ENCODE peak calls at places on chromosome 22, in four cellular contexts. One of them, this sample, is unnamed.

GRCh38 chr22:39178206-39179111 is 26.0 kb upstream of the CBX7 start:
- DNase-seq in spleen: peak
- DNase-seq in fibroblast of villous mesenchyme: peak
- DNase-seq in transverse colon: no peak
- DNase-seq in this sample: no peak

GRCh38 chr22:45207981-45208664 is 32.6 kb downstream of the KIAA0930 start:
- DNase-seq in spleen: peak
- DNase-seq in transverse colon: no peak
- DNase-seq in fibroblast of villous mesenchyme: no peak
- DNase-seq in this sample: peak

GRCh38 chr22:23070418-23071162 is at the start of gene GNAZ:
- DNase-seq in spleen: peak
- DNase-seq in transverse colon: no peak
- DNase-seq in fibroblast of villous mesenchyme: no peak
- DNase-seq in this sample: no peak

GRCh38 chr22:19929586-19930302 is 11.8 kb upstream of the COMT start:
- DNase-seq in spleen: peak
- DNase-seq in transverse colon: no peak
- DNase-seq in fibroblast of villous mesenchyme: no peak
- DNase-seq in this sample: no peak

GRCh38 chr22:49328630-49329405 is 498.9 kb downstream of the BRD1 start:
- DNase-seq in transverse colon: no peak
- DNase-seq in fibroblast of villous mesenchyme: no peak
- DNase-seq in spleen: peak
- DNase-seq in this sample: no peak

GRCh38 chr22:41009222-41009948 is 58.2 kb downstream of the RBX1 start:
- DNase-seq in fibroblast of villous mesenchyme: peak
- DNase-seq in transverse colon: no peak
- DNase-seq in spleen: no peak
- DNase-seq in this sample: peak

GRCh38 chr22:27412866-27413445 is 388.6 kb downstream of the MN1 start:
- DNase-seq in spleen: peak
- DNase-seq in fibroblast of villous mesenchyme: no peak
- DNase-seq in transverse colon: no peak
- DNase-seq in this sample: peak

GRCh38 chr22:24155597-24156145 is 25.6 kb upstream of the SUSD2 start:
- DNase-seq in fibroblast of villous mesenchyme: peak
- DNase-seq in spleen: peak
- DNase-seq in transverse colon: peak
- DNase-seq in this sample: peak

GRCh38 chr22:50578776-50579310 is 616 bp upstream of the CPT1B start:
- DNase-seq in fibroblast of villous mesenchyme: no peak
- DNase-seq in spleen: no peak
- DNase-seq in transverse colon: no peak
- DNase-seq in this sample: no peak

GRCh38 chr22:19853879-19854777 is 546 bp downstream of the GNB1L start:
- DNase-seq in spleen: peak
- DNase-seq in fibroblast of villous mesenchyme: peak
- DNase-seq in transverse colon: no peak
- DNase-seq in this sample: no peak

GRCh38 chr22:37263966-37264887 is 18.1 kb upstream of the CYTH4 start:
- DNase-seq in spleen: peak
- DNase-seq in transverse colon: no peak
- DNase-seq in fibroblast of villous mesenchyme: no peak
- DNase-seq in this sample: peak

GRCh38 chr22:48821346-48822186 is 1006.1 kb downstream of the BRD1 start:
- DNase-seq in spleen: peak
- DNase-seq in transverse colon: no peak
- DNase-seq in fibroblast of villous mesenchyme: no peak
- DNase-seq in this sample: no peak

GRCh38 chr22:50439314-50440250 is 35.3 kb downstream of the SBF1 start:
- DNase-seq in transverse colon: no peak
- DNase-seq in fibroblast of villous mesenchyme: no peak
- DNase-seq in spleen: no peak
- DNase-seq in this sample: no peak

GRCh38 chr22:38017272-38017920 is 33.0 kb upstream of the SOX10 start:
- DNase-seq in fibroblast of villous mesenchyme: peak
- DNase-seq in transverse colon: peak
- DNase-seq in spleen: no peak
- DNase-seq in this sample: peak

GRCh38 chr22:24331468-24332440 is 61.1 kb downstream of the SPECC1L start:
- DNase-seq in spleen: no peak
- DNase-seq in transverse colon: no peak
- DNase-seq in fibroblast of villous mesenchyme: peak
- DNase-seq in this sample: no peak

GRCh38 chr22:44809456-44809855 is 57.1 kb downstream of the ARHGAP8 start:
- DNase-seq in spleen: peak
- DNase-seq in fibroblast of villous mesenchyme: no peak
- DNase-seq in transverse colon: no peak
- DNase-seq in this sample: no peak

GRCh38 chr22:27378994-27379393 is 422.6 kb downstream of the MN1 start:
- DNase-seq in transverse colon: no peak
- DNase-seq in spleen: no peak
- DNase-seq in fibroblast of villous mesenchyme: no peak
- DNase-seq in this sample: no peak

DNA sequence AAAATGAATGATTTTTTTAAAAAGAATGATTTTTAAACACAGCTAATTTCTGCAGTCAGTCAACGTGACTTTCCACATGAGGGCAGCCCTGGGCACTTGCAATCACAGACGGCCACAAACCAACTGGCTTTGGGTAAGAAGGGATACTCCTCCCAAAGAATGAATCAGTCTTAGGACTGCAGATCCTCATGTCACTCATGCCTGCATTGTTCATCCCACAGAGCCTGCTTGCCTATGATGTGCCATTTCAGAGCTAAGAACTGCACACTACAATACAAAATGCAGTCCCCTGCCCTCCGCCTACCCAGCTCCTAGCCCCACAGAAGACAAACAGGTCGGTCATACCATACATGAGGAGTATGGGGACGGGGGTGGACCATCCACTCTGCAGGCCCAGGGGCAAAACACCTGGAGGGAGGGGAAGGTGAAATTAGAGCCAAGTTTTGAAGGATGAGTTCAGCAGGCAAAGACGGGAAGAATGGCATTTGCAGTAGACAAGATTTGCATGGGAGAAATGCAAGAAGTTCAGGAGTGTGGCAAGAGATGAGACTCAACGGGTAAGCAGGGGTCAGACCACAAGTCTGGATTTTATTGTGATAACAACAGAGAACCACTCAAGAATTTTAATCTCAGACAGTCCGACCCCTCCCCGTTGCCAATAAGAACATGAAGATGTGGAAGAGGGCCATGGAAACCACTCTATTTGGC is 24.7 kb downstream of the PACSIN2 start:
- DNase-seq in fibroblast of villous mesenchyme: peak
- DNase-seq in transverse colon: peak
- DNase-seq in spleen: no peak
- DNase-seq in this sample: peak
- TF ChIP-seq CTCF in fibroblast of villous mesenchyme: peak
- TF ChIP-seq CTCF in transverse colon: no peak
- TF ChIP-seq CTCF in spleen: no peak
- TF ChIP-seq CTCF in this sample: peak

GRCh38 chr22:46673677-46674236 is 53.6 kb downstream of the GRAMD4 start:
- DNase-seq in spleen: no peak
- DNase-seq in transverse colon: no peak
- DNase-seq in fibroblast of villous mesenchyme: no peak
- DNase-seq in this sample: no peak
- H3K4me3 ChIP-seq in spleen: peak
- H3K4me3 ChIP-seq in transverse colon: no peak
- H3K4me3 ChIP-seq in fibroblast of villous mesenchyme: no peak
- H3K4me3 ChIP-seq in this sample: no peak

GRCh38 chr22:32951081-32951806 is 106.9 kb downstream of the SYN3 start:
- DNase-seq in transverse colon: no peak
- DNase-seq in fibroblast of villous mesenchyme: peak
- DNase-seq in spleen: no peak
- DNase-seq in this sample: no peak
- TF ChIP-seq CTCF in transverse colon: no peak
- TF ChIP-seq CTCF in fibroblast of villous mesenchyme: no peak
- TF ChIP-seq CTCF in spleen: no peak
- TF ChIP-seq CTCF in this sample: no peak

GRCh38 chr22:20955548-20955947 is 11.5 kb upstream of the AIFM3 start:
- DNase-seq in fibroblast of villous mesenchyme: no peak
- DNase-seq in transverse colon: no peak
- DNase-seq in spleen: peak
- DNase-seq in this sample: no peak
- H3K4me3 ChIP-seq in fibroblast of villous mesenchyme: no peak
- H3K4me3 ChIP-seq in transverse colon: no peak
- H3K4me3 ChIP-seq in spleen: no peak
- H3K4me3 ChIP-seq in this sample: no peak

DNA sequence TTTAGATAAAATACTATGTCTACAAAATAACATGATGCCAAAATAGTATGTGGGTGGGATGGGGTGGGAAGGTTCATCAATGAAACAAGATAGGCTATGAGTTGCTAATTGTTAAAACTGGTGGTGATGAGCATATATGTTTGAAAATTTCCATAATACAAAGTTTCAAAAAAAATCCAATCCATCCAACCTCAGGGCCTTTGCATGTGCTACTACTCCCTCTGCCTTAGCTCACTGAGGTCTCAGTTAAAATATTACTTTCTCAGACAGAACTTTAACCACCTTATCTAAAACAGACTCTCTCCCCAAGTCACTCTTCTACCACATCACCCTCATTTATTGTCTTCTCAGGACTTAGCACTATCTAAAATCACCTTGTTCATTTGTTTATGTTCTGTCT is 201.1 kb downstream of the TTC28 start:
- DNase-seq in transverse colon: no peak
- DNase-seq in fibroblast of villous mesenchyme: no peak
- DNase-seq in spleen: no peak
- DNase-seq in this sample: no peak
- TF ChIP-seq CTCF in transverse colon: no peak
- TF ChIP-seq CTCF in fibroblast of villous mesenchyme: no peak
- TF ChIP-seq CTCF in spleen: no peak
- TF ChIP-seq CTCF in this sample: no peak

GRCh38 chr22:31126128-31126868 is 3.5 kb downstream of the INPP5J start:
- DNase-seq in spleen: peak
- DNase-seq in transverse colon: no peak
- DNase-seq in fibroblast of villous mesenchyme: no peak
- DNase-seq in this sample: no peak

GRCh38 chr22:31128156-31128555 is 5.4 kb downstream of the INPP5J start:
- DNase-seq in transverse colon: no peak
- DNase-seq in fibroblast of villous mesenchyme: no peak
- DNase-seq in spleen: peak
- DNase-seq in this sample: no peak

GRCh38 chr22:31126869-31127175 is 4.1 kb downstream of the INPP5J start:
- DNase-seq in spleen: peak
- DNase-seq in transverse colon: no peak
- DNase-seq in fibroblast of villous mesenchyme: no peak
- DNase-seq in this sample: no peak

GRCh38 chr22:31125521-31126117 is 2.9 kb downstream of the INPP5J start:
- DNase-seq in spleen: peak
- DNase-seq in transverse colon: no peak
- DNase-seq in fibroblast of villous mesenchyme: no peak
- DNase-seq in this sample: no peak

GRCh38 chr22:31127181-31127772 is 4.5 kb downstream of the INPP5J start:
- DNase-seq in transverse colon: no peak
- DNase-seq in fibroblast of villous mesenchyme: no peak
- DNase-seq in spleen: peak
- DNase-seq in this sample: no peak
- H3K4me3 ChIP-seq in transverse colon: no peak
- H3K4me3 ChIP-seq in fibroblast of villous mesenchyme: no peak
- H3K4me3 ChIP-seq in spleen: no peak
- H3K4me3 ChIP-seq in this sample: no peak

DNA sequence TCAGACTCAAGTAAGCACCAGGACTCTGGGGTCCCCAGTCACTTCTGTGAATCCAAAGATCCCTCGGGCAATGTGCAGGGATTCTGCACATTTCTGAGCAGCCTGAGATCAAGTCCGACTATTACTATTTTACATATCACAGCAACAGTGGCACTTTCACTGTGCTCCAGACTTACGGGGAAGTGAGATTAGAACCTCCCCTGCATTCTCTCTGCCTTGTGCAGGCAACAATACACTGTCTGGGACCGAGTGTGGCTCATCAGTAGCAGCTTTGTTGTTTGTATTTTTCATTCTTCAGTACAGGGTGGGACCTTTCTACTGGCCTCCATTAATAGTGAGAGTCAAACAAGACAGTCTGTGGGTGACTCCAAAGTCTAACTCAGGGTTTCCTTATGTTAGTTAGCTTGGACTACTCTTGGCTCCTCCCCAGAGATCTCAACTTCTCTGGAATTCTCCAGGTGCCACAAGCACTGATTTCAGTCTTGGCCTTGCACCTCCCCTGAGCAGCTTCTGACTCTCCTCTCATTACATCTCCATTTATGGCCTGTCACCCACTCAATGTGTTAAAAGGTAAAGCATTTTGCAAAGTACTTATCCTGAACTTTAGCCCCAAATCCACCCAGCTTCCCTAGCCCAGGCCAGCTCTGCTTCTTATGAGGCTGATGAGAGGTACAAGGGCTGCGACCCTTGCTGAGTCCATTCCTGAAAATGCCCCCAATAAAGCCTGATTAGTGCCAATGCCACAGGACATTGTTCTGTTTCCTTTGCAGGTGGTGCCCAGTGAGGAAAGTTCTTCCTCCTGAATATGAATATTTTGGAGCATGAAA is 76.3 kb upstream of the TOP3B start:
- DNase-seq in fibroblast of villous mesenchyme: no peak
- DNase-seq in spleen: no peak
- DNase-seq in transverse colon: no peak
- DNase-seq in this sample: no peak
- TF ChIP-seq CTCF in fibroblast of villous mesenchyme: no peak
- TF ChIP-seq CTCF in spleen: no peak
- TF ChIP-seq CTCF in transverse colon: no peak
- TF ChIP-seq CTCF in this sample: no peak